ENCODE peak calls at places on chromosomes 6 and 20, in nine cellular contexts. P, Z, H, Y, V, W, C, G and Q are unnamed samples.

GRCh38 chr6:22432060-22432459 is 135.2 kb upstream of the PRL start:
- DNase-seq in P (no peak), Z (no peak), H (no peak), Y (no peak), V (no peak), W (no peak), C (no peak), G (no peak), Q (no peak)

GRCh38 chr6:113464959-113465358 is 392.2 kb upstream of the MARCKS start:
- DNase-seq in P (peak; percentile 40), Z (peak; percentile 42), H (no peak), Y (peak; percentile 87), V (no peak), W (no peak), C (peak; percentile 84), G (no peak), Q (no peak)

GRCh38 chr6:43579171-43579570 is 3.2 kb downstream of the POLH start:
- DNase-seq in P (no peak), Z (no peak), H (no peak), Y (peak; percentile 4), V (no peak), W (no peak), C (peak; percentile 17), G (no peak), Q (no peak)

GRCh38 chr20:44981736-44982406 is 15.6 kb downstream of the STK4 start:
- DNase-seq in P (no peak), Z (no peak), H (no peak), Y (no peak), V (no peak), W (no peak), C (no peak), G (no peak), Q (no peak)

GRCh38 chr6:116393430-116393829 is 22.7 kb downstream of the DSE start:
- DNase-seq in P (no peak), Z (no peak), H (no peak), Y (no peak), V (no peak), W (no peak), C (no peak), G (no peak), Q (no peak)

GRCh38 chr6:101544286-101544685 is 150.8 kb downstream of the GRIK2 start:
- DNase-seq in P (no peak), Z (no peak), H (no peak), Y (peak; percentile 50), V (no peak), W (no peak), C (peak; percentile 44), G (no peak), Q (no peak)

GRCh38 chr20:32999603-33000250 is 4.5 kb downstream of the SUN5 start:
- DNase-seq in P (no peak), Z (no peak), H (no peak), Y (no peak), V (no peak), W (no peak), C (no peak), G (no peak), Q (no peak)

GRCh38 chr6:71444222-71444621 is 155.6 kb downstream of the OGFRL1 start:
- DNase-seq in P (no peak), Z (no peak), H (no peak), Y (no peak), V (no peak), W (no peak), C (no peak), G (no peak), Q (no peak)

GRCh38 chr6:35622283-35622682 is 66.4 kb downstream of the FKBP5 start:
- DNase-seq in P (no peak), Z (no peak), H (no peak), Y (no peak), V (no peak), W (no peak), C (no peak), G (no peak), Q (no peak)

GRCh38 chr6:35629876-35630378 is 58.8 kb downstream of the FKBP5 start:
- DNase-seq in P (no peak), Z (no peak), H (no peak), Y (no peak), V (no peak), W (no peak), C (no peak), G (no peak), Q (no peak)

GRCh38 chr6:35620706-35621105 is 68.0 kb downstream of the FKBP5 start:
- DNase-seq in P (no peak), Z (no peak), H (no peak), Y (no peak), V (no peak), W (no peak), C (no peak), G (no peak), Q (no peak)

DNA sequence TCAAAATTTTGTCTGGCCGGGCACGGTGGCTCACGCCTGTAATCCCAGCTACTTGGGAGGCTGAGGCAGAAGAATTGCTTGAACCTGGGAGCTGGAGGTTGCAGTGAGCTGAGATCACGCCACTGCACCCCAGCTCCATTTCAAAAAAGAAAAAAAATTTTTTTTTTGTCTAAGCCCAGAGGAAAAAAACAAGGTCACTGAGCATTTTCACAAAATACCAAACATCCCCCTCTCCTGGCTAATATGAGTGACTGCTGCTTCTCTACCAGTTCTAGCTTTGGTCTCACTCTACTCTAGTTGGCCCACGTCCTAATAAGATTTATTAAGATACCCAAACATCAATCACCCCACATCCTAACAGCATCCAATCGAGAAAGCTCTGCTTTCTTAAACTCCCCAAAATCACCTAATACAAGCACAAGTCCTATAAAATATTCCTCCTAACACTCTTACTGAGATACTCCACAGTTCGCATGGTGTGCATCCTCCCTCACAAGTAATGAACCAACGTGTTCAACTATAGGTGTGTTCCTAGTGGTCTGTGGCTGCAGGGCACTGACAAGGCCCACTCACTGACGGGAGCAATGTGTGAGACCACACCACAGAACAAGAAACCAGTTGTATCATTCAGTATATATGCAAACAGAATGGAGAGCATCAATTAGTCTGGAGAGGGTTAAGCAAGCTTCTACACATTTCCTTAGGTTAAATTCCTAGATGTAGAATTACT is 64.2 kb downstream of the FKBP5 start:
- DNase-seq in P (no peak), Z (no peak), H (no peak), Y (no peak), V (no peak), W (no peak), C (no peak), G (no peak), Q (no peak)
- TF ChIP-seq CTCF in P (peak; percentile 45), Z (peak; percentile 42), H (peak; percentile 21), Y (peak; percentile 16), V (peak; percentile 48), W (peak; percentile 29), C (peak; percentile 22), G (no peak), Q (peak; percentile 18)

GRCh38 chr20:53580376-53581111 is 13.1 kb downstream of the ZNF217 start:
- DNase-seq in P (no peak), Z (no peak), H (no peak), Y (no peak), V (no peak), W (no peak), C (no peak), G (no peak), Q (no peak)

GRCh38 chr20:53579266-53579580 is 14.4 kb downstream of the ZNF217 start:
- DNase-seq in P (no peak), Z (no peak), H (no peak), Y (no peak), V (no peak), W (no peak), C (no peak), G (no peak), Q (no peak)

GRCh38 chr20:53581444-53582311 is 12.0 kb downstream of the ZNF217 start:
- DNase-seq in P (no peak), Z (no peak), H (no peak), Y (no peak), V (no peak), W (peak; percentile 16), C (no peak), G (no peak), Q (no peak)

GRCh38 chr20:53578492-53579222 is 15.0 kb downstream of the ZNF217 start:
- DNase-seq in P (peak; percentile 48), Z (peak; percentile 82), H (no peak), Y (peak; percentile 89), V (no peak), W (peak; percentile 68), C (peak; percentile 75), G (no peak), Q (peak; percentile 27)

GRCh38 chr20:53579581-53580375 is 13.9 kb downstream of the ZNF217 start:
- DNase-seq in P (no peak), Z (no peak), H (no peak), Y (peak; percentile 87), V (no peak), W (no peak), C (peak; percentile 80), G (no peak), Q (no peak)
- TF ChIP-seq CTCF in P (peak; percentile 10), Z (no peak), H (no peak), Y (no peak), V (no peak), W (no peak), C (no peak), G (no peak), Q (no peak)

GRCh38 chr20:47855799-47856198 is 70.5 kb upstream of the SULF2 start:
- DNase-seq in P (no peak), Z (no peak), H (no peak), Y (no peak), V (no peak), W (no peak), C (no peak), G (no peak), Q (no peak)

GRCh38 chr20:47857994-47858557 is 72.8 kb upstream of the SULF2 start:
- DNase-seq in P (no peak), Z (no peak), H (no peak), Y (peak; percentile 63), V (no peak), W (peak; percentile 42), C (peak; percentile 57), G (no peak), Q (no peak)

GRCh38 chr20:47851774-47852173 is 66.5 kb upstream of the SULF2 start:
- DNase-seq in P (no peak), Z (no peak), H (no peak), Y (no peak), V (no peak), W (no peak), C (no peak), G (no peak), Q (no peak)

GRCh38 chr20:47857142-47857993 is 72.1 kb upstream of the SULF2 start:
- DNase-seq in P (no peak), Z (no peak), H (no peak), Y (peak; percentile 62), V (peak; percentile 46), W (peak; percentile 47), C (peak; percentile 32), G (no peak), Q (no peak)

DNA sequence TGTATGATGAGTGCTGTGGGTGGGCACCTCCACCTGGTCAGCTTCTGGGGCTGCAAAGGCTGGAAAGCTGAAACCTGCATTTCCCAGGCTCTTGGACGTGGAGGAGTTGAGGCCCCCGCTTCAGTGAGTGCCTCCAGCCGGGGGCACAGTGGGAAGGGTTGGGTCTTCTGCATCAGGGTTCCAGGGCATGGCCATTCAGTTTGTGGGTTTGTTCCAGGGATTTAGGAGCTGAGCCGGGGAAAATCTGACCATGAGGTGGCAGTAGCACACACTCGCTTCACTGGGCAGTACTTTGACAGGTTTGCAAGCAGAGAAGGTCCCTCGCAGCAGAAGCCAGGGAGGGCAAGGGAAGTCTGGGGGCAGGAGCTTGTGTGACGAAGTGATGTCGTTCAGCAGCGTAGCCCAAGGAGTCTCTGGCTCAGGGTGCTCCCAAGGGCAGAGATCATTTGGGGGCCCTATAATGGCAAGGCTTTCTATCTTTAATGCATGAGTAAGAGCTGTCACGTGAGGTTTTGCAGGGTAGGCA is 69.5 kb upstream of the SULF2 start:
- DNase-seq in P (no peak), Z (peak; percentile 58), H (no peak), Y (peak; percentile 78), V (no peak), W (no peak), C (peak; percentile 57), G (no peak), Q (no peak)
- TF ChIP-seq CTCF in P (peak; percentile 52), Z (peak; percentile 60), H (peak; percentile 47), Y (peak; percentile 55), V (peak; percentile 47), W (peak; percentile 30), C (peak; percentile 66), G (no peak), Q (peak; percentile 54)

GRCh38 chr20:34528921-34529297 is 12.7 kb downstream of the DYNLRB1 start:
- DNase-seq in P (no peak), Z (no peak), H (no peak), Y (no peak), V (peak; percentile 74), W (peak; percentile 47), C (no peak), G (no peak), Q (no peak)
- TF ChIP-seq CTCF in P (no peak), Z (no peak), H (no peak), Y (no peak), V (peak; percentile 49), W (no peak), C (no peak), G (no peak), Q (no peak)